ENCODE peak calls at places on chromosomes 6 and 20, in four cellular contexts. One of them, this sample, is unnamed.

GRCh38 chr6:33843696-33844121 is 39.9 kb upstream of the MLN start:
- DNase-seq in tibial artery: no peak
- DNase-seq in breast epithelium: no peak
- DNase-seq in upper lobe of left lung: no peak
- DNase-seq in this sample: no peak

GRCh38 chr6:42702200-42702599 is 20.2 kb downstream of the PRPH2 start:
- DNase-seq in tibial artery: no peak
- DNase-seq in upper lobe of left lung: no peak
- DNase-seq in breast epithelium: no peak
- DNase-seq in this sample: no peak

GRCh38 chr6:17964633-17965032 is 22.8 kb downstream of the KIF13A start:
- DNase-seq in breast epithelium: no peak
- DNase-seq in upper lobe of left lung: no peak
- DNase-seq in tibial artery: no peak
- DNase-seq in this sample: no peak

GRCh38 chr6:41723178-41723935 is 12.1 kb downstream of the TFEB start:
- DNase-seq in breast epithelium: no peak
- DNase-seq in upper lobe of left lung: peak; percentile 89
- DNase-seq in tibial artery: peak; percentile 89
- DNase-seq in this sample: no peak

GRCh38 chr6:48490658-48491057 is 379.7 kb upstream of the PTCHD4 start:
- DNase-seq in upper lobe of left lung: no peak
- DNase-seq in tibial artery: no peak
- DNase-seq in breast epithelium: no peak
- DNase-seq in this sample: no peak

GRCh38 chr6:131951576-131952230 is 531 bp upstream of the CCN2 start:
- DNase-seq in breast epithelium: no peak
- DNase-seq in upper lobe of left lung: no peak
- DNase-seq in tibial artery: no peak
- DNase-seq in this sample: no peak

GRCh38 chr20:35556871-35557270 is 15.0 kb downstream of the ERGIC3 start:
- DNase-seq in breast epithelium: no peak
- DNase-seq in upper lobe of left lung: peak; percentile 30
- DNase-seq in tibial artery: no peak
- DNase-seq in this sample: no peak

GRCh38 chr20:32281711-32282110 is 4.3 kb downstream of the KIF3B start:
- DNase-seq in tibial artery: peak; percentile 9
- DNase-seq in breast epithelium: no peak
- DNase-seq in upper lobe of left lung: no peak
- DNase-seq in this sample: no peak

GRCh38 chr6:3072798-3073197 is 4.5 kb downstream of the RIPK1 start:
- DNase-seq in tibial artery: no peak
- DNase-seq in breast epithelium: no peak
- DNase-seq in upper lobe of left lung: no peak
- DNase-seq in this sample: no peak

GRCh38 chr20:375265-375889 is 5.2 kb upstream of the TRIB3 start:
- DNase-seq in tibial artery: no peak
- DNase-seq in upper lobe of left lung: no peak
- DNase-seq in breast epithelium: no peak
- DNase-seq in this sample: no peak

GRCh38 chr6:34147906-34148701 is 2.2 kb upstream of the GRM4 start:
- DNase-seq in tibial artery: peak; percentile 44
- DNase-seq in breast epithelium: peak; percentile 36
- DNase-seq in upper lobe of left lung: no peak
- DNase-seq in this sample: no peak

GRCh38 chr6:32462609-32463008 is 22.9 kb downstream of the HLA-DRA start:
- DNase-seq in tibial artery: no peak
- DNase-seq in breast epithelium: no peak
- DNase-seq in upper lobe of left lung: no peak
- DNase-seq in this sample: no peak

GRCh38 chr6:51414361-51414760 is 595.7 kb downstream of the TFAP2B start:
- DNase-seq in upper lobe of left lung: no peak
- DNase-seq in tibial artery: no peak
- DNase-seq in breast epithelium: no peak
- DNase-seq in this sample: no peak

GRCh38 chr6:37130704-37131103 is 39.2 kb upstream of the PIM1 start:
- DNase-seq in tibial artery: peak; percentile 82
- DNase-seq in breast epithelium: no peak
- DNase-seq in upper lobe of left lung: no peak
- DNase-seq in this sample: no peak

GRCh38 chr6:572596-573265 is 84.2 kb downstream of the HUS1B start:
- DNase-seq in upper lobe of left lung: peak; percentile 68
- DNase-seq in breast epithelium: no peak
- DNase-seq in tibial artery: no peak
- DNase-seq in this sample: no peak
- H3K4me3 ChIP-seq in upper lobe of left lung: no peak overlapping the region
- H3K4me3 ChIP-seq in breast epithelium: no peak overlapping the region
- H3K4me3 ChIP-seq in tibial artery: no peak overlapping the region
- H3K4me3 ChIP-seq in this sample: no peak overlapping the region

GRCh38 chr20:42740191-42740870 is 449.4 kb downstream of the PTPRT start:
- DNase-seq in upper lobe of left lung: no peak
- DNase-seq in tibial artery: no peak
- DNase-seq in breast epithelium: no peak
- DNase-seq in this sample: no peak
- H3K9me3 ChIP-seq in upper lobe of left lung: peaks cover 5% of the 10 kb centered on the region
- H3K9me3 ChIP-seq in tibial artery: peaks cover 12% of the 10 kb centered on the region
- H3K9me3 ChIP-seq in breast epithelium: no peaks in the 10 kb centered on the region
- H3K9me3 ChIP-seq in this sample: no peaks in the 10 kb centered on the region

GRCh38 chr6:26126394-26127221 is 39.4 kb downstream of the HFE start:
- DNase-seq in upper lobe of left lung: no peak
- DNase-seq in breast epithelium: no peak
- DNase-seq in tibial artery: no peak
- DNase-seq in this sample: no peak
- H3K4me3 ChIP-seq in upper lobe of left lung: peak overlapping the region; percentile 72
- H3K4me3 ChIP-seq in breast epithelium: peak overlapping the region; percentile 75
- H3K4me3 ChIP-seq in tibial artery: peak overlapping the region; percentile 95
- H3K4me3 ChIP-seq in this sample: peak overlapping the region; percentile 91

GRCh38 chr6:163501440-163501839 is 86.9 kb downstream of the QKI start:
- DNase-seq in upper lobe of left lung: no peak
- DNase-seq in tibial artery: no peak
- DNase-seq in breast epithelium: no peak
- DNase-seq in this sample: no peak

GRCh38 chr6:163500105-163500504 is 85.6 kb downstream of the QKI start:
- DNase-seq in upper lobe of left lung: no peak
- DNase-seq in tibial artery: no peak
- DNase-seq in breast epithelium: no peak
- DNase-seq in this sample: no peak

GRCh38 chr6:163496205-163496604 is 81.7 kb downstream of the QKI start:
- DNase-seq in breast epithelium: no peak
- DNase-seq in upper lobe of left lung: no peak
- DNase-seq in tibial artery: no peak
- DNase-seq in this sample: no peak

GRCh38 chr6:163504984-163505640 is 90.6 kb downstream of the QKI start:
- DNase-seq in tibial artery: no peak
- DNase-seq in upper lobe of left lung: peak; percentile 5
- DNase-seq in breast epithelium: no peak
- DNase-seq in this sample: no peak

DNA sequence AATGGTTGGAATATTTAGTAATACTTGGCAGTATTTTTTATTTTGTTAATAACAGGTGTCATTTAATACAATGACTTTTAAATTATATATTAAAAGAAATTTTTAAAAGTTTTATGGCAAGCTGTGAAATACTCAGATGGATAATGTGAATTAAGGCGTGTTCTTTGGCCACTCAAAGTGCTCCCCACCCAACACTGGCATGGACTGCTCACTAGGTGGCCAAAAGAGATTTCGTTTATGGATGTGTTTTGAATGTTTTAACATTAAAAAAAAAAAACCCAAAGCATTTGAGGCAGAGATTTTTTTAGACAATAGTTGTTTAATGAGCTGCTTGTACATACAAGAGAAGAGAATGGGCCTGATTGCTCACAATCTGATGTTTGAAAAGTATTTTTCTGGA is 86.5 kb downstream of the QKI start:
- DNase-seq in upper lobe of left lung: no peak
- DNase-seq in breast epithelium: no peak
- DNase-seq in tibial artery: no peak
- DNase-seq in this sample: no peak
- H3K9me3 ChIP-seq in upper lobe of left lung: no peaks in the 10 kb centered on the region
- H3K9me3 ChIP-seq in breast epithelium: no peaks in the 10 kb centered on the region
- H3K9me3 ChIP-seq in tibial artery: no peaks in the 10 kb centered on the region
- H3K9me3 ChIP-seq in this sample: peaks cover 4% of the 10 kb centered on the region

DNA sequence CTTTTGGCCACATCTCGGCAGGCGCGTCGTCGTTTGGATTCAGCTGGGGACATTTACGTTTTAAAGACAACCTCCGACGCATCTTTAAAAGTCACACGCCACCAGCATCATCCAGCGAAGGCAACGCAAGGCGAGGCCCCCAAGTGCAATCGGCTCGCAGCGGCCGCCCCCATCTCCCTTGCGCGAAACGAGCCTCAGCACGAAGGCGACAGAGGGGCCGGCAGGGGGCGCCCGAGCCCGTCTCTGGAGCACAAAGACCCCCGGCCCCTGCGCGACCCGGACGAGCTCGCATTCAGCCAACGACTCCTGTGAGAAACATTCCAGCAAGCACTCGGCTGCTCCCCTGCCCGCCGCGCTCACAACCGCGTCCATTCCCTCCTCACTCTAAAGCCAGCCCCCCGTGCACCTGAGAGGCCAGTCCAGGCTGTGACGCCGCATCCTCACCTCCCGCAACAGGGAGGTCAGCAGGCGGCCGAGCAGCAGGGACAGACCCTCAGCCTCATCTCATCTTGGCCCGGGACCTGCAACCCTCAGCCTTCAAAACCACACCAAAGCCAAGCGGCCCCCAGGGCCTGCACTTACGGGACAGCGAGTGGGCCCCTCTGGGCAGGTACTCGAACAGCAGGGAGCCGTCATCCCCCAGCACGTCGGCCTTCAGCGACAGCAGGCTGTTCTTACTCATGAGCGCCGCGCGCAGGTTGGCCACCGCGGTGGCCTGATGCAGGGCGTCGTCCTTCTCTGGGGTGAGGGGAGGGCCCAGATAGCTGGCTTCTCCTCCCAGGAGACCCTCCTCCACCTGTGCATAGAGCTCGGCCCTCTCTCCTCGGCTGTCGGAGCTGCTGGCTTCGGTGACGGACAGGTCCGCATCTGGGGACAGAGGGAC is 35.8 kb downstream of the SLC2A4RG start:
- DNase-seq in tibial artery: no peak
- DNase-seq in upper lobe of left lung: peak; percentile 91
- DNase-seq in breast epithelium: no peak
- DNase-seq in this sample: peak; percentile 87
- H3K4me3 ChIP-seq in tibial artery: peak overlapping the region; percentile 15
- H3K4me3 ChIP-seq in upper lobe of left lung: peak overlapping the region; percentile 1
- H3K4me3 ChIP-seq in breast epithelium: peak overlapping the region; percentile 10
- H3K4me3 ChIP-seq in this sample: peak overlapping the region; percentile 70

GRCh38 chr20:50762435-50763201 is 31.2 kb downstream of the PARD6B start:
- DNase-seq in upper lobe of left lung: no peak
- DNase-seq in breast epithelium: peak; percentile 87
- DNase-seq in tibial artery: peak; percentile 92
- DNase-seq in this sample: no peak

GRCh38 chr20:50759678-50760077 is 28.3 kb downstream of the PARD6B start:
- DNase-seq in breast epithelium: no peak
- DNase-seq in upper lobe of left lung: no peak
- DNase-seq in tibial artery: no peak
- DNase-seq in this sample: no peak

GRCh38 chr20:50762045-50762422 is 30.7 kb downstream of the PARD6B start:
- DNase-seq in tibial artery: no peak
- DNase-seq in breast epithelium: no peak
- DNase-seq in upper lobe of left lung: no peak
- DNase-seq in this sample: no peak

DNA sequence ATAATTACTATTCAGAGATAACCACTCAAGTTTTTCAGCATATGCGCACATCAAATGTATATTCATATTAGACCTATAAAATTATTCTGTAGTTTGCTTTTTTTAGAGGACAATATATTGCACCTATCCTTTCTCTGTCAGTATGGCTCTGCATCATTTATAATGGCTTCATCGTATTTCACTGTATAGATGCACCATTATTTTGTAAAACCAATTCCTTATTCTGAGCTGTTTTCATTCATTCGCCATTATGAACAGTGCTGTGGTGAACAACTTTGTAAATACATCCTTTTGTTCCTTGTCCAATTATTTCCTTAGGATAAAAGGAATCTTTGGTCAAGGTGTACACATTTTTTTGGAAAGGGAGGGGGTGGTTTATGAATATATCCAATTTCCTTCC is 29.2 kb upstream of the BCAS4 start:
- DNase-seq in breast epithelium: no peak
- DNase-seq in upper lobe of left lung: no peak
- DNase-seq in tibial artery: no peak
- DNase-seq in this sample: no peak
- H3K9me3 ChIP-seq in breast epithelium: no peaks in the 10 kb centered on the region
- H3K9me3 ChIP-seq in upper lobe of left lung: no peaks in the 10 kb centered on the region
- H3K9me3 ChIP-seq in tibial artery: no peaks in the 10 kb centered on the region
- H3K9me3 ChIP-seq in this sample: no peaks in the 10 kb centered on the region

GRCh38 chr20:33832113-33832853 is 21.1 kb downstream of the CHMP4B start:
- DNase-seq in upper lobe of left lung: no peak
- DNase-seq in tibial artery: no peak
- DNase-seq in breast epithelium: no peak
- DNase-seq in this sample: no peak
- H3K4me3 ChIP-seq in upper lobe of left lung: no peak overlapping the region
- H3K4me3 ChIP-seq in tibial artery: no peak overlapping the region
- H3K4me3 ChIP-seq in breast epithelium: no peak overlapping the region
- H3K4me3 ChIP-seq in this sample: no peak overlapping the region

GRCh38 chr6:148658701-148659100 is 88.1 kb upstream of the UST start:
- DNase-seq in upper lobe of left lung: no peak
- DNase-seq in tibial artery: no peak
- DNase-seq in breast epithelium: no peak
- DNase-seq in this sample: no peak
- H3K9me3 ChIP-seq in upper lobe of left lung: no peaks in the 10 kb centered on the region
- H3K9me3 ChIP-seq in tibial artery: no peaks in the 10 kb centered on the region
- H3K9me3 ChIP-seq in breast epithelium: no peaks in the 10 kb centered on the region
- H3K9me3 ChIP-seq in this sample: peaks cover 10% of the 10 kb centered on the region

DNA sequence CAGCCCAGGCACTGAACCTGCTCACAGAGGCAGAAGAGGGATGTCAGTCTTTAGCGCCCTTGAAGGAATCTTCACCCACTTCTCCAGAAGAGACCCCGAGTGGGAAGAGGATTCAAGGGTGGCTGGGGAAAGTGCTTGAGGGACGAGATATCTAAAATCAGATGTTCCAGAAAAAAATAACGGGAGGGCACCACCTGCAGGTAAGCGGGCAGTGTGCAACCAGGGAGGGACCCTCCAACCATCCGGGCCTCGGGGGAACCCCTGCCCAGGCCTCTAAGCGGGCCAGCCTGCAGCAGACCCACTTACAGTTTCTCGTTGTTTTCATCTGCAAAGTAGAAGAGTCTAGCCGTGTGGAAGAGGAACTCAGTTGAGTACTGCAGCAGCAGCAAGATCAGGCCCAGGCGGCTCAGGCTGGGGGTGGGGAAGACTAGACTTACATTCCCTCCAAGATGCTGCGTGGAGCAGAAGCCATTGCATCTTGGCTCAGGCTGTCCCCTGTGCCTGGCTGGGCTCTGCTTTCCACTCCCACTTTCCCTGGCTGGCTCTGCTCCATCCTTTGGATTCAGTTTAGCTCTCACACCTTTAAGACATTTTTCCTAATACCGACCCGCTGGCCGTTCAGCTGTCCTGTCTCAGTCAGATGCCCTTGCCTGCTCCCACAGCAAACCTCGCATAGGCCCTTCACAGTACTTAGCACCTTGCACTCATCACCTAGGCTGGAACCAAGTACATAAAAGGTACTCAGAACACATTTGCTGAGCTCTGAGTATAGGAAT is 70.9 kb downstream of the TRAM2 start:
- DNase-seq in tibial artery: no peak
- DNase-seq in upper lobe of left lung: no peak
- DNase-seq in breast epithelium: no peak
- DNase-seq in this sample: no peak
- H3K4me3 ChIP-seq in tibial artery: no peak overlapping the region
- H3K4me3 ChIP-seq in upper lobe of left lung: no peak overlapping the region
- H3K4me3 ChIP-seq in breast epithelium: no peak overlapping the region
- H3K4me3 ChIP-seq in this sample: no peak overlapping the region

This sample was measured in neuronal stem cell.